ENCODE peak calls at places on chromosomes 12 and 14, in six cellular contexts. One of them, this sample, is unnamed.

GRCh38 chr14:41749425-41749824 is 142.7 kb downstream of the LRFN5 start:
- DNase-seq in transverse colon: no peak
- DNase-seq in heart left ventricle: no peak
- DNase-seq in activated gamma-delta T cell: no peak
- DNase-seq in GM23248: peak
- DNase-seq in bronchial epithelial cell: no peak
- DNase-seq in this sample: no peak

GRCh38 chr12:53172352-53172751 is 8.2 kb upstream of the ZNF740 start:
- DNase-seq in transverse colon: no peak
- DNase-seq in heart left ventricle: no peak
- DNase-seq in activated gamma-delta T cell: no peak
- DNase-seq in GM23248: peak
- DNase-seq in bronchial epithelial cell: no peak
- DNase-seq in this sample: no peak

GRCh38 chr14:78403278-78403815 is 233.2 kb downstream of the NRXN3 start:
- DNase-seq in transverse colon: no peak
- DNase-seq in heart left ventricle: no peak
- DNase-seq in activated gamma-delta T cell: no peak
- DNase-seq in GM23248: peak
- DNase-seq in bronchial epithelial cell: peak
- DNase-seq in this sample: no peak

GRCh38 chr14:102039157-102039556 is 47.7 kb downstream of the HSP90AA1 start:
- DNase-seq in transverse colon: no peak
- DNase-seq in heart left ventricle: no peak
- DNase-seq in activated gamma-delta T cell: no peak
- DNase-seq in GM23248: no peak
- DNase-seq in bronchial epithelial cell: no peak
- DNase-seq in this sample: no peak

GRCh38 chr12:57240926-57241555 is 9.9 kb downstream of the STAC3 start:
- DNase-seq in transverse colon: peak
- DNase-seq in heart left ventricle: no peak
- DNase-seq in activated gamma-delta T cell: no peak
- DNase-seq in GM23248: peak
- DNase-seq in bronchial epithelial cell: no peak
- DNase-seq in this sample: no peak

GRCh38 chr14:55038708-55039107 is 11.7 kb downstream of the SOCS4 start:
- DNase-seq in transverse colon: no peak
- DNase-seq in heart left ventricle: no peak
- DNase-seq in activated gamma-delta T cell: no peak
- DNase-seq in GM23248: no peak
- DNase-seq in bronchial epithelial cell: peak
- DNase-seq in this sample: no peak

GRCh38 chr14:70707138-70708038 is 65.7 kb downstream of the TTC9 start:
- DNase-seq in transverse colon: no peak
- DNase-seq in heart left ventricle: no peak
- DNase-seq in activated gamma-delta T cell: no peak
- DNase-seq in GM23248: peak
- DNase-seq in bronchial epithelial cell: peak
- DNase-seq in this sample: no peak

GRCh38 chr12:4979737-4980136 is 63.9 kb upstream of the KCNA5 start:
- DNase-seq in transverse colon: no peak
- DNase-seq in heart left ventricle: no peak
- DNase-seq in activated gamma-delta T cell: no peak
- DNase-seq in GM23248: no peak
- DNase-seq in bronchial epithelial cell: no peak
- DNase-seq in this sample: no peak

GRCh38 chr12:34033628-34034296 is 11.5 kb downstream of the ALG10 start:
- DNase-seq in transverse colon: no peak
- DNase-seq in heart left ventricle: no peak
- DNase-seq in activated gamma-delta T cell: no peak
- DNase-seq in GM23248: peak
- DNase-seq in bronchial epithelial cell: peak
- DNase-seq in this sample: peak

GRCh38 chr12:2258035-2258434 is 205.2 kb downstream of the CACNA1C start:
- DNase-seq in transverse colon: no peak
- DNase-seq in heart left ventricle: no peak
- DNase-seq in activated gamma-delta T cell: no peak
- DNase-seq in GM23248: peak
- DNase-seq in bronchial epithelial cell: no peak
- DNase-seq in this sample: no peak

GRCh38 chr14:20820063-20820904 is 17.6 kb upstream of the RNASE1 start:
- DNase-seq in transverse colon: peak
- DNase-seq in heart left ventricle: no peak
- DNase-seq in activated gamma-delta T cell: no peak
- DNase-seq in GM23248: no peak
- DNase-seq in bronchial epithelial cell: peak
- DNase-seq in this sample: no peak

GRCh38 chr12:112183591-112184021 is 58.2 kb downstream of the TRAFD1 start:
- DNase-seq in transverse colon: no peak
- DNase-seq in heart left ventricle: no peak
- DNase-seq in activated gamma-delta T cell: no peak
- DNase-seq in GM23248: no peak
- DNase-seq in bronchial epithelial cell: peak
- DNase-seq in this sample: no peak

GRCh38 chr12:1443421-1444141 is 150.8 kb downstream of the FBXL14 start:
- DNase-seq in transverse colon: no peak
- DNase-seq in heart left ventricle: no peak
- DNase-seq in activated gamma-delta T cell: no peak
- DNase-seq in GM23248: peak
- DNase-seq in bronchial epithelial cell: no peak
- DNase-seq in this sample: no peak

GRCh38 chr12:129530517-129530916 is 373.3 kb downstream of the TMEM132D start:
- DNase-seq in transverse colon: no peak
- DNase-seq in heart left ventricle: no peak
- DNase-seq in activated gamma-delta T cell: no peak
- DNase-seq in GM23248: no peak
- DNase-seq in bronchial epithelial cell: no peak
- DNase-seq in this sample: no peak

GRCh38 chr12:16573652-16574077 is 32.3 kb downstream of the LMO3 start:
- DNase-seq in transverse colon: peak
- DNase-seq in heart left ventricle: no peak
- DNase-seq in activated gamma-delta T cell: no peak
- DNase-seq in GM23248: no peak
- DNase-seq in bronchial epithelial cell: peak
- DNase-seq in this sample: no peak

GRCh38 chr12:101823891-101824290 is 6.9 kb downstream of the GNPTAB start:
- DNase-seq in transverse colon: peak
- DNase-seq in heart left ventricle: peak
- DNase-seq in activated gamma-delta T cell: no peak
- DNase-seq in GM23248: peak
- DNase-seq in bronchial epithelial cell: peak
- DNase-seq in this sample: no peak

GRCh38 chr12:104702565-104703139 is 245.9 kb downstream of the CHST11 start:
- DNase-seq in transverse colon: no peak
- DNase-seq in heart left ventricle: no peak
- DNase-seq in activated gamma-delta T cell: no peak
- DNase-seq in GM23248: peak
- DNase-seq in bronchial epithelial cell: no peak
- DNase-seq in this sample: no peak

GRCh38 chr12:39000370-39000769 is 95.0 kb upstream of the CPNE8 start:
- DNase-seq in transverse colon: no peak
- DNase-seq in heart left ventricle: no peak
- DNase-seq in activated gamma-delta T cell: no peak
- DNase-seq in GM23248: no peak
- DNase-seq in bronchial epithelial cell: no peak
- DNase-seq in this sample: no peak

GRCh38 chr14:101789222-101789621 is 27.7 kb downstream of the PPP2R5C start:
- DNase-seq in transverse colon: no peak
- DNase-seq in heart left ventricle: no peak
- DNase-seq in activated gamma-delta T cell: no peak
- DNase-seq in GM23248: no peak
- DNase-seq in bronchial epithelial cell: no peak
- DNase-seq in this sample: peak

GRCh38 chr14:103693514-103693913 is 21.7 kb downstream of the XRCC3 start:
- DNase-seq in transverse colon: peak
- DNase-seq in heart left ventricle: no peak
- DNase-seq in activated gamma-delta T cell: no peak
- DNase-seq in GM23248: no peak
- DNase-seq in bronchial epithelial cell: peak
- DNase-seq in this sample: no peak

GRCh38 chr12:80129895-80130535 is 30.7 kb downstream of the OTOGL start:
- DNase-seq in transverse colon: no peak
- DNase-seq in heart left ventricle: no peak
- DNase-seq in activated gamma-delta T cell: no peak
- DNase-seq in GM23248: peak
- DNase-seq in bronchial epithelial cell: no peak
- DNase-seq in this sample: no peak

GRCh38 chr12:96157427-96157826 is 36.7 kb upstream of the ELK3 start:
- DNase-seq in transverse colon: no peak
- DNase-seq in heart left ventricle: no peak
- DNase-seq in activated gamma-delta T cell: no peak
- DNase-seq in GM23248: no peak
- DNase-seq in bronchial epithelial cell: peak
- DNase-seq in this sample: no peak

GRCh38 chr14:56817396-56817921 is 7.2 kb upstream of the OTX2 start:
- DNase-seq in transverse colon: no peak
- DNase-seq in heart left ventricle: no peak
- DNase-seq in activated gamma-delta T cell: no peak
- DNase-seq in GM23248: no peak
- DNase-seq in bronchial epithelial cell: no peak
- DNase-seq in this sample: no peak

GRCh38 chr14:64880382-64881121 is 845 bp upstream of the SPTB start:
- DNase-seq in transverse colon: peak
- DNase-seq in heart left ventricle: peak
- DNase-seq in activated gamma-delta T cell: peak
- DNase-seq in GM23248: peak
- DNase-seq in bronchial epithelial cell: no peak
- DNase-seq in this sample: peak

GRCh38 chr12:56979628-56980027 is 22.2 kb upstream of the RDH16 start:
- DNase-seq in transverse colon: no peak
- DNase-seq in heart left ventricle: no peak
- DNase-seq in activated gamma-delta T cell: no peak
- DNase-seq in GM23248: peak
- DNase-seq in bronchial epithelial cell: peak
- DNase-seq in this sample: no peak

GRCh38 chr14:56153271-56153670 is 35.1 kb downstream of the PELI2 start:
- DNase-seq in transverse colon: no peak
- DNase-seq in heart left ventricle: no peak
- DNase-seq in activated gamma-delta T cell: no peak
- DNase-seq in GM23248: no peak
- DNase-seq in bronchial epithelial cell: no peak
- DNase-seq in this sample: no peak

GRCh38 chr14:97010491-97011160 is 213.4 kb downstream of the VRK1 start:
- DNase-seq in transverse colon: no peak
- DNase-seq in heart left ventricle: no peak
- DNase-seq in activated gamma-delta T cell: no peak
- DNase-seq in GM23248: no peak
- DNase-seq in bronchial epithelial cell: no peak
- DNase-seq in this sample: no peak

GRCh38 chr12:22334696-22335290 is at the start of gene ST8SIA1:
- DNase-seq in transverse colon: peak
- DNase-seq in heart left ventricle: peak
- DNase-seq in activated gamma-delta T cell: peak
- DNase-seq in GM23248: peak
- DNase-seq in bronchial epithelial cell: no peak
- DNase-seq in this sample: no peak

GRCh38 chr14:69891422-69891821 is 12.2 kb downstream of the SMOC1 start:
- DNase-seq in transverse colon: no peak
- DNase-seq in heart left ventricle: no peak
- DNase-seq in activated gamma-delta T cell: no peak
- DNase-seq in GM23248: no peak
- DNase-seq in bronchial epithelial cell: no peak
- DNase-seq in this sample: no peak

GRCh38 chr14:76473381-76474263 is 97.7 kb downstream of the ESRRB start:
- DNase-seq in transverse colon: no peak
- DNase-seq in heart left ventricle: peak
- DNase-seq in activated gamma-delta T cell: no peak
- DNase-seq in GM23248: no peak
- DNase-seq in bronchial epithelial cell: peak
- DNase-seq in this sample: no peak

GRCh38 chr12:1966561-1967211 is 37.6 kb downstream of the DCP1B start:
- DNase-seq in transverse colon: no peak
- DNase-seq in heart left ventricle: peak
- DNase-seq in activated gamma-delta T cell: no peak
- DNase-seq in GM23248: no peak
- DNase-seq in bronchial epithelial cell: no peak
- DNase-seq in this sample: no peak

GRCh38 chr14:103697601-103698379 is 17.5 kb downstream of the XRCC3 start:
- DNase-seq in transverse colon: no peak
- DNase-seq in heart left ventricle: no peak
- DNase-seq in activated gamma-delta T cell: no peak
- DNase-seq in GM23248: no peak
- DNase-seq in bronchial epithelial cell: no peak
- DNase-seq in this sample: no peak

GRCh38 chr14:59283380-59283779 is 94.9 kb downstream of the DAAM1 start:
- DNase-seq in transverse colon: no peak
- DNase-seq in heart left ventricle: no peak
- DNase-seq in activated gamma-delta T cell: no peak
- DNase-seq in GM23248: peak
- DNase-seq in bronchial epithelial cell: peak
- DNase-seq in this sample: no peak

GRCh38 chr12:116015525-116015924 is 262.0 kb downstream of the MED13L start:
- DNase-seq in transverse colon: no peak
- DNase-seq in heart left ventricle: no peak
- DNase-seq in activated gamma-delta T cell: no peak
- DNase-seq in GM23248: peak
- DNase-seq in bronchial epithelial cell: peak
- DNase-seq in this sample: no peak

GRCh38 chr12:117045998-117046374 is 53.2 kb downstream of the TESC start:
- DNase-seq in transverse colon: no peak
- DNase-seq in heart left ventricle: no peak
- DNase-seq in activated gamma-delta T cell: no peak
- DNase-seq in GM23248: no peak
- DNase-seq in bronchial epithelial cell: no peak
- DNase-seq in this sample: no peak

GRCh38 chr12:50275545-50275944 is 7.8 kb downstream of the LIMA1 start:
- DNase-seq in transverse colon: peak
- DNase-seq in heart left ventricle: peak
- DNase-seq in activated gamma-delta T cell: no peak
- DNase-seq in GM23248: no peak
- DNase-seq in bronchial epithelial cell: peak
- DNase-seq in this sample: no peak

GRCh38 chr14:103480595-103480994 is 42.0 kb downstream of the CKB start:
- DNase-seq in transverse colon: no peak
- DNase-seq in heart left ventricle: no peak
- DNase-seq in activated gamma-delta T cell: no peak
- DNase-seq in GM23248: no peak
- DNase-seq in bronchial epithelial cell: no peak
- DNase-seq in this sample: no peak

GRCh38 chr14:58793096-58793740 is 155.5 kb downstream of the DACT1 start:
- DNase-seq in transverse colon: no peak
- DNase-seq in heart left ventricle: no peak
- DNase-seq in activated gamma-delta T cell: no peak
- DNase-seq in GM23248: no peak
- DNase-seq in bronchial epithelial cell: no peak
- DNase-seq in this sample: no peak

GRCh38 chr12:12714276-12715001 is 2.7 kb upstream of the CDKN1B start:
- DNase-seq in transverse colon: peak
- DNase-seq in heart left ventricle: peak
- DNase-seq in activated gamma-delta T cell: peak
- DNase-seq in GM23248: peak
- DNase-seq in bronchial epithelial cell: peak
- DNase-seq in this sample: no peak

This sample was measured in DMS 273 treated with DMSO at 0.1 percent for 48 hours.